ENCODE peak calls at places on chromosome 1, in four cellular contexts. Z is SK-MEL-5, E is ELR, Y is psoas muscle. F is an unnamed sample.

GRCh38 chr1:87647436-87648177 is 318.9 kb downstream of the LMO4 start:
- DNase-seq in Y (no peak), Z (no peak), E (no peak), F (no peak)

GRCh38 chr1:115230281-115230680 is 107.8 kb downstream of the NGF start:
- DNase-seq in Y (no peak), Z (peak), E (no peak), F (no peak)

GRCh38 chr1:203660931-203661484 is 34.4 kb downstream of the ATP2B4 start:
- DNase-seq in Y (no peak), Z (no peak), E (no peak), F (no peak)

GRCh38 chr1:10575616-10576015 is 100.9 kb downstream of the PEX14 start:
- DNase-seq in Y (no peak), Z (no peak), E (peak), F (no peak)

GRCh38 chr1:9028921-9029715 is 2.9 kb upstream of the SLC2A7 start:
- DNase-seq in Y (no peak), Z (no peak), E (no peak), F (peak)

GRCh38 chr1:61170328-61171238 is 88.2 kb downstream of the NFIA start:
- DNase-seq in Y (no peak), Z (peak), E (peak), F (no peak)

GRCh38 chr1:152107984-152108898 is 7.0 kb downstream of the TCHH start:
- DNase-seq in Y (no peak), Z (peak), E (peak), F (no peak)

GRCh38 chr1:23558140-23558871 is 995 bp downstream of the ID3 start:
- DNase-seq in Z (peak), E (peak), Y (peak), F (peak)

GRCh38 chr1:163290025-163290610 is 31.6 kb upstream of the NUF2 start:
- DNase-seq in E (no peak), Z (no peak), Y (no peak), F (no peak)